ENCODE peak calls at places on chromosomes 1 and 21, in five cellular contexts. H is neural progenitor cell, Y is mesenchymal stem cell, M is vagina, F is heart left ventricle. E is an unnamed sample.

GRCh38 chr1:24418898-24419628 is 3.5 kb downstream of the NIPAL3 start:
- DNase-seq in H (no peak), Y (peak), M (no peak), F (no peak), E (no peak)

GRCh38 chr1:53467391-53467790 is 8.2 kb downstream of the DMRTB1 start:
- DNase-seq in H (no peak), Y (no peak), M (no peak), F (no peak), E (no peak)

GRCh38 chr1:204294371-204294770 is 65.4 kb downstream of the PLEKHA6 start:
- DNase-seq in H (no peak), Y (peak), M (no peak), F (peak), E (peak)

GRCh38 chr21:32648165-32648564 is 36.0 kb upstream of the CFAP298 start:
- DNase-seq in H (no peak), Y (no peak), M (no peak), F (no peak), E (no peak)

GRCh38 chr21:35974801-35975200 is 85.5 kb downstream of the SETD4 start:
- DNase-seq in H (no peak), Y (no peak), M (no peak), F (no peak), E (no peak)

GRCh38 chr1:10788592-10789006 is 7.8 kb downstream of the CASZ1 start:
- DNase-seq in H (peak), Y (peak), M (no peak), F (peak), E (no peak)

GRCh38 chr1:175367896-175368295 is 175.3 kb upstream of the KIAA0040 start:
- DNase-seq in H (no peak), Y (no peak), M (no peak), F (no peak), E (no peak)

GRCh38 chr1:24321712-24322635 is 2.8 kb downstream of the GRHL3 start:
- DNase-seq in H (peak), Y (peak), M (no peak), F (peak), E (no peak)

GRCh38 chr1:223776075-223776814 is 63.9 kb downstream of the CAPN2 start:
- DNase-seq in H (no peak), Y (peak), M (peak), F (no peak), E (no peak)

GRCh38 chr1:179812501-179813292 is 64.9 kb downstream of the TOR1AIP2 start:
- DNase-seq in H (no peak), Y (no peak), M (no peak), F (no peak), E (no peak)

GRCh38 chr1:8862528-8862927 is 16.0 kb downstream of the ENO1 start:
- DNase-seq in H (peak), Y (peak), M (no peak), F (no peak), E (no peak)

GRCh38 chr21:42346441-42346840 is 4.4 kb downstream of the TFF2 start:
- DNase-seq in H (no peak), Y (no peak), M (no peak), F (no peak), E (no peak)

GRCh38 chr1:100323428-100324106 is 28.7 kb upstream of the CDC14A start:
- DNase-seq in H (no peak), Y (no peak), M (no peak), F (no peak), E (no peak)

GRCh38 chr21:40667964-40668363 is 179.0 kb downstream of the DSCAM start:
- DNase-seq in H (no peak), Y (no peak), M (no peak), F (no peak), E (no peak)

GRCh38 chr1:244049969-244050834 is 881 bp upstream of the ZBTB18 start:
- DNase-seq in H (peak), Y (peak), M (no peak), F (no peak), E (no peak)

GRCh38 chr1:43789604-43790288 is 82.4 kb downstream of the ST3GAL3 start:
- DNase-seq in H (no peak), Y (no peak), M (no peak), F (no peak), E (no peak)

GRCh38 chr21:42093991-42094417 is 22.9 kb downstream of the UMODL1 start:
- DNase-seq in H (no peak), Y (peak), M (no peak), F (no peak), E (peak)

GRCh38 chr1:34101151-34101550 is 63.9 kb downstream of the CSMD2 start:
- DNase-seq in H (no peak), Y (no peak), M (no peak), F (no peak), E (no peak)

GRCh38 chr1:202805886-202806511 is 2.2 kb downstream of the KDM5B start:
- DNase-seq in H (no peak), Y (peak), M (no peak), F (no peak), E (no peak)

GRCh38 chr1:101293461-101294045 is 56.7 kb downstream of the S1PR1 start:
- DNase-seq in H (no peak), Y (no peak), M (peak), F (no peak), E (no peak)

GRCh38 chr1:31586376-31587327 is 10.3 kb downstream of the TINAGL1 start:
- DNase-seq in H (no peak), Y (no peak), M (no peak), F (no peak), E (no peak)

GRCh38 chr1:36522021-36522420 is 39.3 kb upstream of the CSF3R start:
- DNase-seq in H (no peak), Y (no peak), M (no peak), F (no peak), E (no peak)

GRCh38 chr1:179127163-179127895 is 45.5 kb downstream of the TOR3A start:
- DNase-seq in H (no peak), Y (peak), M (no peak), F (no peak), E (no peak)

GRCh38 chr1:184163674-184164470 is 112.3 kb downstream of the TSEN15 start:
- DNase-seq in H (no peak), Y (peak), M (no peak), F (no peak), E (no peak)

GRCh38 chr1:179788259-179788658 is 45.2 kb downstream of the FAM163A start:
- DNase-seq in H (peak), Y (no peak), M (no peak), F (no peak), E (no peak)

GRCh38 chr1:42952353-42953001 is 6.2 kb downstream of the SLC2A1 start:
- DNase-seq in H (no peak), Y (no peak), M (no peak), F (no peak), E (no peak)

GRCh38 chr1:214983126-214983869 is 99.2 kb upstream of the KCNK2 start:
- DNase-seq in H (no peak), Y (no peak), M (no peak), F (no peak), E (no peak)

GRCh38 chr1:71147637-71148360 is 67.0 kb upstream of the ZRANB2 start:
- DNase-seq in H (no peak), Y (no peak), M (no peak), F (no peak), E (no peak)

GRCh38 chr1:6782151-6782550 is 3.1 kb upstream of the CAMTA1 start:
- DNase-seq in H (no peak), Y (no peak), M (no peak), F (no peak), E (no peak)

GRCh38 chr1:170073893-170074249 is 624 bp downstream of the KIFAP3 start:
- DNase-seq in H (no peak), Y (no peak), M (no peak), F (no peak), E (no peak)

GRCh38 chr1:94783342-94784264 is 36.6 kb upstream of the SLC44A3 start:
- DNase-seq in H (no peak), Y (peak), M (no peak), F (peak), E (peak)

GRCh38 chr1:248872752-248873408 is 14.0 kb upstream of the ZNF692 start:
- DNase-seq in H (peak), Y (peak), M (no peak), F (peak), E (peak)

GRCh38 chr1:236518343-236518742 is 5.4 kb upstream of the LGALS8 start:
- DNase-seq in H (no peak), Y (no peak), M (no peak), F (no peak), E (no peak)

GRCh38 chr1:77465922-77466321 is 184.1 kb downstream of the AK5 start:
- DNase-seq in H (no peak), Y (no peak), M (no peak), F (no peak), E (no peak)

GRCh38 chr1:33337994-33338494 is 17.1 kb upstream of the A3GALT2 start:
- DNase-seq in H (no peak), Y (peak), M (no peak), F (no peak), E (no peak)

GRCh38 chr1:12678350-12678749 is 34.5 kb downstream of the AADACL4 start:
- DNase-seq in H (no peak), Y (no peak), M (no peak), F (no peak), E (no peak)

GRCh38 chr1:34057347-34057746 is 107.7 kb downstream of the CSMD2 start:
- DNase-seq in H (peak), Y (no peak), M (no peak), F (no peak), E (no peak)

GRCh38 chr1:87674791-87675190 is 346.1 kb downstream of the LMO4 start:
- DNase-seq in H (no peak), Y (no peak), M (no peak), F (no peak), E (no peak)

GRCh38 chr1:12191242-12192032 is 24.6 kb downstream of the TNFRSF1B start:
- DNase-seq in H (no peak), Y (no peak), M (no peak), F (no peak), E (no peak)

GRCh38 chr1:13813398-13814012 is 113.5 kb downstream of the PRDM2 start:
- DNase-seq in H (peak), Y (peak), M (no peak), F (no peak), E (no peak)

GRCh38 chr1:205522692-205523091 is 18.2 kb downstream of the CDK18 start:
- DNase-seq in H (no peak), Y (no peak), M (no peak), F (no peak), E (no peak)

GRCh38 chr1:205523261-205523890 is 18.9 kb downstream of the CDK18 start:
- DNase-seq in H (no peak), Y (no peak), M (no peak), F (no peak), E (no peak)

GRCh38 chr1:205519541-205520131 is 15.2 kb downstream of the CDK18 start:
- DNase-seq in H (no peak), Y (peak), M (no peak), F (no peak), E (no peak)

GRCh38 chr1:205520709-205521108 is 16.2 kb downstream of the CDK18 start:
- DNase-seq in H (no peak), Y (no peak), M (no peak), F (no peak), E (no peak)

GRCh38 chr1:205521646-205522150 is 17.2 kb downstream of the CDK18 start:
- DNase-seq in H (peak), Y (no peak), M (no peak), F (no peak), E (no peak)
- H3K27ac ChIP-seq in H (no peak), Y (no peak), M (no peak), F (no peak), E (no peak)

GRCh38 chr1:107247679-107248078 is 106.8 kb downstream of the NTNG1 start:
- DNase-seq in H (no peak), Y (no peak), M (no peak), F (no peak), E (no peak)
- H3K27ac ChIP-seq in H (no peak), Y (no peak), M (no peak), F (no peak), E (no peak)

GRCh38 chr1:1562556-1563195 is 12.0 kb downstream of the SSU72 start:
- DNase-seq in H (no peak), Y (no peak), M (no peak), F (no peak), E (no peak)
- H3K27ac ChIP-seq in H (no peak), Y (no peak), M (no peak), F (no peak), E (no peak)

GRCh38 chr1:206691604-206692003 is 6.9 kb downstream of the MAPKAPK2 start:
- DNase-seq in H (no peak), Y (peak), M (no peak), F (no peak), E (no peak)
- H3K27ac ChIP-seq in H (no peak), Y (peak), M (peak), F (peak), E (peak)

GRCh38 chr1:192168964-192169363 is 10.7 kb downstream of the RGS18 start:
- DNase-seq in H (no peak), Y (no peak), M (no peak), F (no peak), E (no peak)
- H3K27ac ChIP-seq in H (no peak), Y (no peak), M (no peak), F (no peak), E (no peak)